ENCODE peak calls at places on chromosomes 11 and 22, in six cellular contexts. One of them, this sample, is unnamed.

GRCh38 chr11:128725630-128726461 is 32.0 kb downstream of the FLI1 start:
- DNase-seq in C1 segment of cervical spinal cord: no peak
- DNase-seq in HEK293T: no peak
- DNase-seq in activated naive CD4-positive, alpha-beta T cell treated with Interleukin-2 at 50 U/mL for 16 hours: peak
- DNase-seq in iris pigment epithelial cell: peak
- DNase-seq in HFFc6: peak
- DNase-seq in this sample: no peak

GRCh38 chr11:393219-394033 is 583 bp upstream of the PKP3 start:
- DNase-seq in activated naive CD4-positive, alpha-beta T cell treated with Interleukin-2 at 50 U/mL for 16 hours: peak
- DNase-seq in HEK293T: no peak
- DNase-seq in C1 segment of cervical spinal cord: no peak
- DNase-seq in iris pigment epithelial cell: peak
- DNase-seq in HFFc6: peak
- DNase-seq in this sample: peak

GRCh38 chr11:98561216-98561615 is 459.5 kb upstream of the CNTN5 start:
- DNase-seq in HFFc6: no peak
- DNase-seq in HEK293T: no peak
- DNase-seq in iris pigment epithelial cell: no peak
- DNase-seq in activated naive CD4-positive, alpha-beta T cell treated with Interleukin-2 at 50 U/mL for 16 hours: no peak
- DNase-seq in C1 segment of cervical spinal cord: no peak
- DNase-seq in this sample: no peak

GRCh38 chr11:45105233-45105992 is 41.0 kb upstream of the PRDM11 start:
- DNase-seq in iris pigment epithelial cell: peak
- DNase-seq in HFFc6: peak
- DNase-seq in C1 segment of cervical spinal cord: peak
- DNase-seq in activated naive CD4-positive, alpha-beta T cell treated with Interleukin-2 at 50 U/mL for 16 hours: peak
- DNase-seq in HEK293T: peak
- DNase-seq in this sample: peak

GRCh38 chr11:2190670-2191471 is 19.3 kb upstream of the TH start:
- DNase-seq in HFFc6: no peak
- DNase-seq in HEK293T: no peak
- DNase-seq in C1 segment of cervical spinal cord: no peak
- DNase-seq in activated naive CD4-positive, alpha-beta T cell treated with Interleukin-2 at 50 U/mL for 16 hours: no peak
- DNase-seq in iris pigment epithelial cell: no peak
- DNase-seq in this sample: no peak

GRCh38 chr11:126432525-126432924 is 77.0 kb downstream of the ST3GAL4 start:
- DNase-seq in HEK293T: no peak
- DNase-seq in C1 segment of cervical spinal cord: no peak
- DNase-seq in HFFc6: no peak
- DNase-seq in iris pigment epithelial cell: no peak
- DNase-seq in activated naive CD4-positive, alpha-beta T cell treated with Interleukin-2 at 50 U/mL for 16 hours: no peak
- DNase-seq in this sample: no peak

GRCh38 chr11:125433454-125434121 is 62.5 kb downstream of the FEZ1 start:
- DNase-seq in C1 segment of cervical spinal cord: peak
- DNase-seq in activated naive CD4-positive, alpha-beta T cell treated with Interleukin-2 at 50 U/mL for 16 hours: no peak
- DNase-seq in iris pigment epithelial cell: peak
- DNase-seq in HEK293T: peak
- DNase-seq in HFFc6: peak
- DNase-seq in this sample: peak

GRCh38 chr22:41576877-41577276 is 12.8 kb downstream of the PMM1 start:
- DNase-seq in C1 segment of cervical spinal cord: no peak
- DNase-seq in activated naive CD4-positive, alpha-beta T cell treated with Interleukin-2 at 50 U/mL for 16 hours: peak
- DNase-seq in HFFc6: peak
- DNase-seq in iris pigment epithelial cell: peak
- DNase-seq in HEK293T: peak
- DNase-seq in this sample: peak

GRCh38 chr11:95078526-95078925 is 11.1 kb upstream of the ENDOD1 start:
- DNase-seq in activated naive CD4-positive, alpha-beta T cell treated with Interleukin-2 at 50 U/mL for 16 hours: no peak
- DNase-seq in HFFc6: no peak
- DNase-seq in HEK293T: no peak
- DNase-seq in iris pigment epithelial cell: peak
- DNase-seq in C1 segment of cervical spinal cord: no peak
- DNase-seq in this sample: no peak

GRCh38 chr11:96335389-96335788 is 7.6 kb downstream of the MAML2 start:
- DNase-seq in C1 segment of cervical spinal cord: no peak
- DNase-seq in iris pigment epithelial cell: peak
- DNase-seq in HFFc6: no peak
- DNase-seq in HEK293T: no peak
- DNase-seq in activated naive CD4-positive, alpha-beta T cell treated with Interleukin-2 at 50 U/mL for 16 hours: no peak
- DNase-seq in this sample: peak

GRCh38 chr22:27086080-27086479 is 428.7 kb downstream of the MIAT start:
- DNase-seq in C1 segment of cervical spinal cord: no peak
- DNase-seq in iris pigment epithelial cell: no peak
- DNase-seq in HEK293T: no peak
- DNase-seq in activated naive CD4-positive, alpha-beta T cell treated with Interleukin-2 at 50 U/mL for 16 hours: no peak
- DNase-seq in HFFc6: no peak
- DNase-seq in this sample: no peak

GRCh38 chr11:36056160-36056751 is 112.4 kb downstream of the LDLRAD3 start:
- DNase-seq in HEK293T: peak
- DNase-seq in C1 segment of cervical spinal cord: no peak
- DNase-seq in iris pigment epithelial cell: peak
- DNase-seq in activated naive CD4-positive, alpha-beta T cell treated with Interleukin-2 at 50 U/mL for 16 hours: no peak
- DNase-seq in HFFc6: peak
- DNase-seq in this sample: peak

GRCh38 chr11:113952588-113952987 is 22.3 kb upstream of the HTR3A start:
- DNase-seq in HEK293T: no peak
- DNase-seq in HFFc6: no peak
- DNase-seq in C1 segment of cervical spinal cord: no peak
- DNase-seq in iris pigment epithelial cell: no peak
- DNase-seq in activated naive CD4-positive, alpha-beta T cell treated with Interleukin-2 at 50 U/mL for 16 hours: no peak
- DNase-seq in this sample: no peak

GRCh38 chr11:469684-470667 is 19.9 kb downstream of the PTDSS2 start:
- DNase-seq in HEK293T: no peak
- DNase-seq in HFFc6: peak
- DNase-seq in iris pigment epithelial cell: peak
- DNase-seq in activated naive CD4-positive, alpha-beta T cell treated with Interleukin-2 at 50 U/mL for 16 hours: no peak
- DNase-seq in C1 segment of cervical spinal cord: peak
- DNase-seq in this sample: peak

GRCh38 chr11:117613521-117613920 is 183.5 kb downstream of the DSCAML1 start:
- DNase-seq in HFFc6: no peak
- DNase-seq in HEK293T: no peak
- DNase-seq in iris pigment epithelial cell: no peak
- DNase-seq in activated naive CD4-positive, alpha-beta T cell treated with Interleukin-2 at 50 U/mL for 16 hours: no peak
- DNase-seq in C1 segment of cervical spinal cord: no peak
- DNase-seq in this sample: no peak

GRCh38 chr22:37742374-37743092 is 45.7 kb downstream of the TRIOBP start:
- DNase-seq in HFFc6: peak
- DNase-seq in HEK293T: no peak
- DNase-seq in C1 segment of cervical spinal cord: no peak
- DNase-seq in activated naive CD4-positive, alpha-beta T cell treated with Interleukin-2 at 50 U/mL for 16 hours: no peak
- DNase-seq in iris pigment epithelial cell: peak
- DNase-seq in this sample: peak

GRCh38 chr22:46122511-46122971 is 27.8 kb upstream of the PPARA start:
- DNase-seq in activated naive CD4-positive, alpha-beta T cell treated with Interleukin-2 at 50 U/mL for 16 hours: peak
- DNase-seq in HEK293T: peak
- DNase-seq in C1 segment of cervical spinal cord: no peak
- DNase-seq in iris pigment epithelial cell: peak
- DNase-seq in HFFc6: no peak
- DNase-seq in this sample: peak

This sample was measured in cardiac muscle cell.